ENCODE peak calls at places on chromosomes 13 and 19, in five cellular contexts. One of them, this sample, is unnamed.

GRCh38 chr19:1767464-1767933 is 14.2 kb downstream of the ONECUT3 start:
- DNase-seq in K562: peak
- DNase-seq in mammary epithelial cell: no peak
- DNase-seq in hypothalamus: no peak
- DNase-seq in HT1080: no peak
- DNase-seq in this sample: no peak

GRCh38 chr19:29851769-29852521 is 40.2 kb downstream of the CCNE1 start:
- DNase-seq in K562: no peak
- DNase-seq in mammary epithelial cell: no peak
- DNase-seq in hypothalamus: no peak
- DNase-seq in HT1080: no peak
- DNase-seq in this sample: no peak

GRCh38 chr13:39310961-39311360 is 272.7 kb downstream of the NHLRC3 start:
- DNase-seq in K562: no peak
- DNase-seq in mammary epithelial cell: no peak
- DNase-seq in hypothalamus: no peak
- DNase-seq in HT1080: no peak
- DNase-seq in this sample: no peak

GRCh38 chr19:5345895-5346386 is 5.3 kb upstream of the PTPRS start:
- DNase-seq in K562: no peak
- DNase-seq in mammary epithelial cell: peak
- DNase-seq in hypothalamus: no peak
- DNase-seq in HT1080: peak
- DNase-seq in this sample: peak

GRCh38 chr13:20566917-20567755 is at the start of gene IFT88:
- DNase-seq in K562: peak
- DNase-seq in mammary epithelial cell: peak
- DNase-seq in hypothalamus: peak
- DNase-seq in HT1080: peak
- DNase-seq in this sample: peak

GRCh38 chr13:76523740-76524382 is 362.3 kb downstream of the KCTD12 start:
- DNase-seq in K562: no peak
- DNase-seq in mammary epithelial cell: no peak
- DNase-seq in hypothalamus: no peak
- DNase-seq in HT1080: no peak
- DNase-seq in this sample: no peak

GRCh38 chr19:55632463-55632834 is 8.1 kb upstream of the ZNF784 start:
- DNase-seq in K562: peak
- DNase-seq in mammary epithelial cell: peak
- DNase-seq in hypothalamus: peak
- DNase-seq in HT1080: peak
- DNase-seq in this sample: peak

GRCh38 chr13:101150998-101151397 is 265.3 kb downstream of the NALCN start:
- DNase-seq in K562: no peak
- DNase-seq in mammary epithelial cell: no peak
- DNase-seq in hypothalamus: no peak
- DNase-seq in HT1080: no peak
- DNase-seq in this sample: no peak

GRCh38 chr19:3099347-3100145 is 5.4 kb downstream of the GNA11 start:
- DNase-seq in K562: no peak
- DNase-seq in mammary epithelial cell: no peak
- DNase-seq in hypothalamus: no peak
- DNase-seq in HT1080: no peak
- DNase-seq in this sample: no peak

GRCh38 chr13:110638253-110638652 is 22.9 kb downstream of the NAXD start:
- DNase-seq in K562: no peak
- DNase-seq in mammary epithelial cell: no peak
- DNase-seq in hypothalamus: no peak
- DNase-seq in HT1080: no peak
- DNase-seq in this sample: no peak

GRCh38 chr13:25571237-25571636 is 199.5 kb downstream of the ATP8A2 start:
- DNase-seq in K562: no peak
- DNase-seq in mammary epithelial cell: no peak
- DNase-seq in hypothalamus: no peak
- DNase-seq in HT1080: no peak
- DNase-seq in this sample: no peak

GRCh38 chr13:92297971-92298942 is 899.8 kb downstream of the GPC5 start:
- DNase-seq in K562: no peak
- DNase-seq in mammary epithelial cell: no peak
- DNase-seq in hypothalamus: no peak
- DNase-seq in HT1080: no peak
- DNase-seq in this sample: no peak

GRCh38 chr19:10602330-10603083 is 15.4 kb upstream of the AP1M2 start:
- DNase-seq in K562: peak
- DNase-seq in mammary epithelial cell: peak
- DNase-seq in hypothalamus: peak
- DNase-seq in HT1080: no peak
- DNase-seq in this sample: peak

GRCh38 chr19:29329460-29330134 is 116.6 kb upstream of the UQCRFS1 start:
- DNase-seq in K562: peak
- DNase-seq in mammary epithelial cell: no peak
- DNase-seq in hypothalamus: no peak
- DNase-seq in HT1080: peak
- DNase-seq in this sample: peak

GRCh38 chr13:108220042-108220441 is 1.9 kb downstream of the ABHD13 start:
- DNase-seq in K562: peak
- DNase-seq in mammary epithelial cell: peak
- DNase-seq in hypothalamus: no peak
- DNase-seq in HT1080: no peak
- DNase-seq in this sample: no peak

GRCh38 chr19:15328312-15328711 is 4.0 kb downstream of the BRD4 start:
- DNase-seq in K562: no peak
- DNase-seq in mammary epithelial cell: no peak
- DNase-seq in hypothalamus: no peak
- DNase-seq in HT1080: no peak
- DNase-seq in this sample: no peak

GRCh38 chr13:113220877-113221276 is 11.5 kb downstream of the CUL4A start:
- DNase-seq in K562: no peak
- DNase-seq in mammary epithelial cell: no peak
- DNase-seq in hypothalamus: no peak
- DNase-seq in HT1080: peak
- DNase-seq in this sample: no peak

GRCh38 chr13:78060966-78061365 is 142.3 kb upstream of the EDNRB start:
- DNase-seq in K562: no peak
- DNase-seq in mammary epithelial cell: no peak
- DNase-seq in hypothalamus: no peak
- DNase-seq in HT1080: peak
- DNase-seq in this sample: peak

GRCh38 chr19:3175761-3176714 is 2.5 kb upstream of the S1PR4 start:
- DNase-seq in K562: no peak
- DNase-seq in mammary epithelial cell: peak
- DNase-seq in hypothalamus: no peak
- DNase-seq in HT1080: peak
- DNase-seq in this sample: peak

GRCh38 chr13:99432637-99433542 is 68.4 kb upstream of the TM9SF2 start:
- DNase-seq in K562: peak
- DNase-seq in mammary epithelial cell: peak
- DNase-seq in hypothalamus: peak
- DNase-seq in HT1080: peak
- DNase-seq in this sample: peak

GRCh38 chr13:24261566-24261965 is 47.8 kb upstream of the C1QTNF9 start:
- DNase-seq in K562: no peak
- DNase-seq in mammary epithelial cell: no peak
- DNase-seq in hypothalamus: no peak
- DNase-seq in HT1080: no peak
- DNase-seq in this sample: no peak

GRCh38 chr13:79805317-79805716 is 324.4 kb downstream of the NDFIP2 start:
- DNase-seq in K562: no peak
- DNase-seq in mammary epithelial cell: no peak
- DNase-seq in hypothalamus: no peak
- DNase-seq in HT1080: no peak
- DNase-seq in this sample: no peak

GRCh38 chr19:38009650-38010229 is 102.7 kb downstream of the SIPA1L3 start:
- DNase-seq in K562: no peak
- DNase-seq in mammary epithelial cell: no peak
- DNase-seq in hypothalamus: no peak
- DNase-seq in HT1080: no peak
- DNase-seq in this sample: no peak

GRCh38 chr13:32736648-32737047 is 150.4 kb downstream of the PDS5B start:
- DNase-seq in K562: no peak
- DNase-seq in mammary epithelial cell: no peak
- DNase-seq in hypothalamus: no peak
- DNase-seq in HT1080: no peak
- DNase-seq in this sample: no peak

GRCh38 chr19:558770-559439 is 13.5 kb upstream of the BSG start:
- DNase-seq in K562: no peak
- DNase-seq in mammary epithelial cell: no peak
- DNase-seq in hypothalamus: no peak
- DNase-seq in HT1080: no peak
- DNase-seq in this sample: no peak